ENCODE peak calls at places on chromosomes 7 and 10, in eight cellular contexts. One of them, this sample, is unnamed.

GRCh38 chr7:109111086-109111485 is 541.4 kb downstream of the DNAJB9 start:
- DNase-seq in HuH-7.5: peak
- DNase-seq in LoVo: no peak
- DNase-seq in occipital lobe: no peak
- DNase-seq in spleen: no peak
- DNase-seq in GM18507: no peak
- DNase-seq in cardiac muscle cell: no peak
- DNase-seq in central memory CD4-positive, alpha-beta T cell: no peak
- DNase-seq in this sample: no peak

GRCh38 chr7:72032934-72033333 is 379.2 kb downstream of the CALN1 start:
- DNase-seq in spleen: no peak
- DNase-seq in cardiac muscle cell: no peak
- DNase-seq in GM18507: no peak
- DNase-seq in LoVo: no peak
- DNase-seq in HuH-7.5: no peak
- DNase-seq in occipital lobe: peak
- DNase-seq in central memory CD4-positive, alpha-beta T cell: no peak
- DNase-seq in this sample: no peak

GRCh38 chr10:129545257-129545656 is 78.2 kb downstream of the MGMT start:
- DNase-seq in GM18507: no peak
- DNase-seq in LoVo: no peak
- DNase-seq in central memory CD4-positive, alpha-beta T cell: no peak
- DNase-seq in occipital lobe: no peak
- DNase-seq in spleen: no peak
- DNase-seq in cardiac muscle cell: no peak
- DNase-seq in HuH-7.5: peak
- DNase-seq in this sample: peak

GRCh38 chr10:101897633-101898032 is 54.0 kb upstream of the KCNIP2 start:
- DNase-seq in GM18507: no peak
- DNase-seq in occipital lobe: no peak
- DNase-seq in cardiac muscle cell: no peak
- DNase-seq in spleen: no peak
- DNase-seq in HuH-7.5: no peak
- DNase-seq in LoVo: no peak
- DNase-seq in central memory CD4-positive, alpha-beta T cell: no peak
- DNase-seq in this sample: peak

GRCh38 chr10:86130737-86131475 is 235.7 kb downstream of the GRID1 start:
- DNase-seq in LoVo: no peak
- DNase-seq in central memory CD4-positive, alpha-beta T cell: no peak
- DNase-seq in HuH-7.5: no peak
- DNase-seq in occipital lobe: no peak
- DNase-seq in GM18507: no peak
- DNase-seq in spleen: no peak
- DNase-seq in cardiac muscle cell: no peak
- DNase-seq in this sample: no peak

GRCh38 chr7:36278767-36279171 is 110.9 kb upstream of the ANLN start:
- DNase-seq in spleen: no peak
- DNase-seq in occipital lobe: no peak
- DNase-seq in cardiac muscle cell: peak
- DNase-seq in LoVo: no peak
- DNase-seq in HuH-7.5: no peak
- DNase-seq in central memory CD4-positive, alpha-beta T cell: no peak
- DNase-seq in GM18507: no peak
- DNase-seq in this sample: no peak

GRCh38 chr7:117041007-117041406 is 87.7 kb downstream of the ST7 start:
- DNase-seq in central memory CD4-positive, alpha-beta T cell: no peak
- DNase-seq in HuH-7.5: no peak
- DNase-seq in cardiac muscle cell: no peak
- DNase-seq in occipital lobe: no peak
- DNase-seq in LoVo: no peak
- DNase-seq in spleen: no peak
- DNase-seq in GM18507: peak
- DNase-seq in this sample: peak

GRCh38 chr10:90834326-90834725 is 23.5 kb downstream of the HTR7 start:
- DNase-seq in cardiac muscle cell: no peak
- DNase-seq in LoVo: no peak
- DNase-seq in HuH-7.5: no peak
- DNase-seq in occipital lobe: no peak
- DNase-seq in spleen: no peak
- DNase-seq in GM18507: no peak
- DNase-seq in central memory CD4-positive, alpha-beta T cell: no peak
- DNase-seq in this sample: peak

GRCh38 chr10:48416584-48417232 is 110.2 kb downstream of the MAPK8 start:
- DNase-seq in HuH-7.5: no peak
- DNase-seq in spleen: no peak
- DNase-seq in LoVo: no peak
- DNase-seq in GM18507: no peak
- DNase-seq in cardiac muscle cell: no peak
- DNase-seq in central memory CD4-positive, alpha-beta T cell: no peak
- DNase-seq in occipital lobe: no peak
- DNase-seq in this sample: no peak

GRCh38 chr7:133649593-133649992 is 396.7 kb downstream of the EXOC4 start:
- DNase-seq in HuH-7.5: no peak
- DNase-seq in occipital lobe: no peak
- DNase-seq in central memory CD4-positive, alpha-beta T cell: no peak
- DNase-seq in spleen: no peak
- DNase-seq in GM18507: no peak
- DNase-seq in LoVo: no peak
- DNase-seq in cardiac muscle cell: no peak
- DNase-seq in this sample: no peak

GRCh38 chr10:99534939-99535763 is 2.4 kb downstream of the NKX2-3 start:
- DNase-seq in cardiac muscle cell: peak
- DNase-seq in spleen: no peak
- DNase-seq in HuH-7.5: no peak
- DNase-seq in occipital lobe: no peak
- DNase-seq in central memory CD4-positive, alpha-beta T cell: no peak
- DNase-seq in GM18507: no peak
- DNase-seq in LoVo: peak
- DNase-seq in this sample: no peak

GRCh38 chr7:94655562-94655883 is 410 bp downstream of the SGCE start:
- DNase-seq in cardiac muscle cell: no peak
- DNase-seq in GM18507: no peak
- DNase-seq in HuH-7.5: no peak
- DNase-seq in occipital lobe: no peak
- DNase-seq in central memory CD4-positive, alpha-beta T cell: no peak
- DNase-seq in LoVo: no peak
- DNase-seq in spleen: no peak
- DNase-seq in this sample: peak

GRCh38 chr7:95840953-95841950 is 68.9 kb downstream of the DYNC1I1 start:
- DNase-seq in occipital lobe: no peak
- DNase-seq in LoVo: peak
- DNase-seq in central memory CD4-positive, alpha-beta T cell: no peak
- DNase-seq in HuH-7.5: no peak
- DNase-seq in spleen: no peak
- DNase-seq in GM18507: peak
- DNase-seq in cardiac muscle cell: peak
- DNase-seq in this sample: peak

GRCh38 chr10:113854757-113855626 is 531 bp downstream of the NHLRC2 start:
- DNase-seq in central memory CD4-positive, alpha-beta T cell: peak
- DNase-seq in cardiac muscle cell: peak
- DNase-seq in GM18507: no peak
- DNase-seq in HuH-7.5: peak
- DNase-seq in LoVo: peak
- DNase-seq in occipital lobe: peak
- DNase-seq in spleen: peak
- DNase-seq in this sample: peak

GRCh38 chr10:78304091-78305045 is 270.7 kb downstream of the RPS24 start:
- DNase-seq in central memory CD4-positive, alpha-beta T cell: no peak
- DNase-seq in cardiac muscle cell: no peak
- DNase-seq in HuH-7.5: no peak
- DNase-seq in GM18507: no peak
- DNase-seq in occipital lobe: no peak
- DNase-seq in LoVo: no peak
- DNase-seq in spleen: peak
- DNase-seq in this sample: no peak

GRCh38 chr7:27148031-27148775 is 629 bp upstream of the HOXA6 start:
- DNase-seq in GM18507: no peak
- DNase-seq in cardiac muscle cell: no peak
- DNase-seq in central memory CD4-positive, alpha-beta T cell: no peak
- DNase-seq in occipital lobe: no peak
- DNase-seq in spleen: peak
- DNase-seq in HuH-7.5: no peak
- DNase-seq in LoVo: no peak
- DNase-seq in this sample: no peak

GRCh38 chr10:129850790-129851189 is 113.3 kb downstream of the EBF3 start:
- DNase-seq in central memory CD4-positive, alpha-beta T cell: no peak
- DNase-seq in HuH-7.5: peak
- DNase-seq in occipital lobe: no peak
- DNase-seq in LoVo: no peak
- DNase-seq in GM18507: no peak
- DNase-seq in spleen: no peak
- DNase-seq in cardiac muscle cell: no peak
- DNase-seq in this sample: no peak

GRCh38 chr10:95513941-95514392 is 47.2 kb downstream of the SORBS1 start:
- DNase-seq in occipital lobe: peak
- DNase-seq in GM18507: no peak
- DNase-seq in spleen: no peak
- DNase-seq in central memory CD4-positive, alpha-beta T cell: no peak
- DNase-seq in HuH-7.5: no peak
- DNase-seq in cardiac muscle cell: no peak
- DNase-seq in LoVo: peak
- DNase-seq in this sample: peak

GRCh38 chr7:51028128-51028830 is 245.6 kb upstream of the GRB10 start:
- DNase-seq in occipital lobe: no peak
- DNase-seq in cardiac muscle cell: no peak
- DNase-seq in spleen: no peak
- DNase-seq in central memory CD4-positive, alpha-beta T cell: no peak
- DNase-seq in GM18507: no peak
- DNase-seq in LoVo: no peak
- DNase-seq in HuH-7.5: no peak
- DNase-seq in this sample: no peak

This sample was measured in HT1080.